ENCODE peak calls at places on chromosomes 6 and 20, in four cellular contexts. Q is left lung, D is neural progenitor cell, K is stomach. Y is an unnamed sample. For H3K4me1, the result is how much of the 10 kb centered on the place peaks cover.

GRCh38 chr6:138310294-138310693 is 67.4 kb upstream of the SMIM28 start:
- DNase-seq in K (no peak), Q (no peak), D (no peak), Y (no peak)

GRCh38 chr20:17491041-17491440 is 40.1 kb downstream of the BFSP1 start:
- DNase-seq in Q (no peak), D (no peak), K (no peak), Y (no peak)

GRCh38 chr20:49894073-49894470 is 21.3 kb downstream of the SPATA2 start:
- DNase-seq in Q (no peak), D (no peak), K (no peak), Y (peak)

GRCh38 chr6:135522975-135523692 is 25.6 kb upstream of the AHI1 start:
- DNase-seq in Q (no peak), D (no peak), K (no peak), Y (no peak)

GRCh38 chr20:14441201-14441600 is 103.8 kb upstream of the FLRT3 start:
- DNase-seq in K (no peak), D (no peak), Q (no peak), Y (no peak)

GRCh38 chr6:44416103-44416502 is 28.6 kb downstream of the CDC5L start:
- DNase-seq in D (no peak), K (peak), Q (no peak), Y (no peak)

GRCh38 chr6:17871169-17871479 is 116.3 kb downstream of the KIF13A start:
- DNase-seq in Q (no peak), D (no peak), K (no peak), Y (no peak)

GRCh38 chr20:910132-910839 is 5.8 kb downstream of the ANGPT4 start:
- DNase-seq in Q (no peak), D (no peak), K (no peak), Y (no peak)

GRCh38 chr20:3081641-3082040 is 2.9 kb downstream of the AVP start:
- DNase-seq in Q (no peak), D (no peak), K (no peak), Y (no peak)
- H3K4me3 ChIP-seq in Q (no peak), D (no peak), K (no peak), Y (no peak)

GRCh38 chr20:64099086-64099786 is 8.1 kb downstream of the NPBWR2 start:
- DNase-seq in Q (no peak), D (no peak), K (no peak), Y (no peak)
- H3K27ac ChIP-seq in Q (no peak), D (no peak), K (no peak), Y (no peak)

GRCh38 chr20:38877483-38877882 is 48.7 kb upstream of the FAM83D start:
- DNase-seq in D (no peak), K (no peak), Q (no peak), Y (no peak)
- H3K4me1 ChIP-seq in D (under half), K (under half), Q (under half), Y (under half)

GRCh38 chr6:11604215-11604614 is 66.7 kb downstream of the TMEM170B start:
- DNase-seq in D (no peak), Q (no peak), K (no peak), Y (no peak)

GRCh38 chr6:11606287-11606686 is 68.7 kb downstream of the TMEM170B start:
- DNase-seq in Q (no peak), D (no peak), K (peak), Y (no peak)

GRCh38 chr6:11607381-11607780 is 69.8 kb downstream of the TMEM170B start:
- DNase-seq in Q (no peak), D (no peak), K (peak), Y (no peak)

GRCh38 chr6:11604836-11605506 is 67.4 kb downstream of the TMEM170B start:
- DNase-seq in K (no peak), Q (no peak), D (no peak), Y (no peak)

GRCh38 chr6:11605507-11605905 is 68.0 kb downstream of the TMEM170B start:
- DNase-seq in D (peak), Q (no peak), K (no peak), Y (no peak)
- H3K4me3 ChIP-seq in D (no peak), Q (no peak), K (no peak), Y (no peak)

GRCh38 chr6:145763742-145764141 is 28.4 kb upstream of the EPM2A start:
- DNase-seq in K (no peak), D (no peak), Q (no peak), Y (no peak)
- H3K27ac ChIP-seq in K (no peak), D (no peak), Q (no peak), Y (no peak)

GRCh38 chr6:150681992-150682391 is 82.3 kb downstream of the PLEKHG1 start:
- DNase-seq in K (no peak), Q (no peak), D (no peak), Y (no peak)
- H3K4me1 ChIP-seq in K (under half), Q (under half), D (under half), Y (under half)

GRCh38 chr6:156564128-156564806 is 212.9 kb upstream of the ARID1B start:
- DNase-seq in D (peak), Q (peak), K (peak), Y (no peak)
- H3K4me3 ChIP-seq in D (no peak), Q (no peak), K (no peak), Y (no peak)

GRCh38 chr6:107763959-107764358 is 60.2 kb downstream of the SCML4 start:
- DNase-seq in K (no peak), Q (no peak), D (no peak), Y (no peak)
- H3K27ac ChIP-seq in K (no peak), Q (no peak), D (no peak), Y (no peak)

DNA sequence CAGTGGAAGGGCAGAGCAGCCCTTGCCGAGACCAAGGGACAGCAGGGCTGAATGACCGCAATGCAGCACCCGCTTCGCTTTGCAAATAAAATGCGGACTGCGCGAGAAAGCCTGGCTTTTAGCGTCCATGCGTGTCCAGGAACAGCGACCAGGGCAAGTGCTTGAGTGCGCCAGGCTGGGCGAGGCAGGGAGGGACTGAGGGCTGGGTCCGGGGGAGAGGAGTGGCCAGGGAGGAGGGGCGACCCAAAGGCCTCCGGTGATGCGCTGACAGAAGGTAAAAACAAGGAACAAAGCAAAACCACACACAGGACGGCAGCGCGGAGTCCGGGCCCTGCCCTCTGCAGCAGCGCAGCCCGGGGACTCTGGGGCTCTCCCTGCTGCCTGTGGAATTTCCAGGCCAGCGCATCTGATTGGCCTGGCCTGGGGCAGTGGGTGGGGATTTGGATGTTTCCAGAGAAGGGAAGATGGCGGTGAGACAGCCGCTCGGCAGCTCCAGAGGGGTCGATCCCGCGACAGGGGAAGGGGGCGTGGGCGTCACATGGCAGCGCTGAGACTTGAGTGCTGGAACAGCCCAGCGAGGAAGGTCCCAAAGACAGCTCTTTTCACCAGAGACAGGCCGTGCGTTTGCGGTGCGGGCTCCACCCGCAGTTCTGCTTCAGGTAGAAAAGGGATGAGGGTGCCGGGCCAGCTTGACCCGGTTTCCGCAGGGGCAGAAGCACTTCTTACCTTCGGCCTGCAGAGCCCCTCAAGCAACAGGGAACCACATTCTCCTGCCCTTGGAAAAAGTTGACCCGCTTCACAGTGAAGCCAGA is 51.8 kb downstream of the SSR1 start:
- DNase-seq in Q (peak), D (peak), K (peak), Y (peak)
- H3K4me1 ChIP-seq in Q (under half), D (under half), K (under half), Y (under half)

Y was measured in RWPE2.